ENCODE peak calls at places on chromosomes 2 and 18, in ten cellular contexts. N, U, V, A, E, O, J, W, Q and K are unnamed samples.

GRCh38 chr2:165469417-165469816 is at the start of gene CSRNP3:
- DNase-seq in O (peak; percentile 12), W (no peak), A (peak; percentile 70), J (peak; percentile 95), V (peak; percentile 64), U (peak; percentile 98), E (peak; percentile 45), N (no peak), Q (no peak), K (no peak)

GRCh38 chr18:75363446-75364225 is 63.9 kb downstream of the SMIM21 start:
- DNase-seq in N (no peak), U (no peak), A (no peak), V (no peak), O (no peak), Q (no peak), J (no peak), E (no peak), W (no peak), K (no peak)

GRCh38 chr2:43154685-43155084 is 71.7 kb downstream of the ZFP36L2 start:
- DNase-seq in J (no peak), N (no peak), E (no peak), Q (no peak), A (no peak), W (no peak), V (no peak), U (no peak), O (no peak), K (no peak)

GRCh38 chr18:43161528-43161927 is 46.0 kb upstream of the RIT2 start:
- DNase-seq in J (no peak), N (no peak), E (no peak), U (no peak), O (no peak), W (no peak), V (no peak), A (no peak), Q (no peak), K (no peak)

GRCh38 chr2:134142903-134143302 is 111.0 kb upstream of the MGAT5 start:
- DNase-seq in W (no peak), E (peak; percentile 62), O (no peak), J (peak; percentile 36), N (no peak), U (no peak), V (no peak), A (no peak), Q (no peak), K (no peak)

GRCh38 chr2:45923701-45924100 is 272.2 kb downstream of the PRKCE start:
- DNase-seq in W (no peak), Q (no peak), J (no peak), E (no peak), U (no peak), A (no peak), V (no peak), N (no peak), O (no peak), K (no peak)

GRCh38 chr2:20050104-20050711 is 1.2 kb downstream of the LAPTM4A start:
- DNase-seq in O (no peak), J (peak; percentile 9), N (no peak), A (no peak), U (no peak), Q (peak; percentile 8), E (no peak), V (no peak), W (peak; percentile 20), K (peak; percentile 78)

GRCh38 chr2:105081006-105081701 is 43.3 kb downstream of the MRPS9 start:
- DNase-seq in O (no peak), V (no peak), W (no peak), U (no peak), Q (no peak), A (no peak), E (no peak), J (peak; percentile 83), N (no peak), K (no peak)

GRCh38 chr2:108621087-108621559 is 86.9 kb downstream of the LIMS1 start:
- DNase-seq in N (no peak), Q (peak; percentile 61), W (peak; percentile 74), U (no peak), E (no peak), J (peak; percentile 70), V (peak; percentile 69), O (peak; percentile 19), A (no peak), K (peak; percentile 56)

GRCh38 chr2:239175181-239175580 is 225.6 kb downstream of the HDAC4 start:
- DNase-seq in V (peak; percentile 15), O (no peak), Q (no peak), E (no peak), N (no peak), W (no peak), A (no peak), J (no peak), U (no peak), K (no peak)

GRCh38 chr2:15905986-15906491 is 34.3 kb upstream of the MYCN start:
- DNase-seq in J (no peak), A (no peak), W (no peak), N (no peak), Q (no peak), E (no peak), V (no peak), O (no peak), U (no peak), K (no peak)

GRCh38 chr2:143575340-143575739 is 446.1 kb downstream of the ARHGAP15 start:
- DNase-seq in J (peak; percentile 61), E (no peak), Q (no peak), N (no peak), U (no peak), O (peak; percentile 7), A (no peak), W (no peak), V (no peak), K (peak; percentile 68)

GRCh38 chr18:48949051-48949605 is 1.6 kb downstream of the SMAD7 start:
- DNase-seq in V (no peak), J (no peak), A (no peak), U (no peak), O (no peak), W (peak; percentile 55), E (no peak), N (no peak), Q (peak; percentile 34), K (peak; percentile 45)

GRCh38 chr2:237885171-237885930 is 25.9 kb downstream of the RAMP1 start:
- DNase-seq in Q (no peak), A (no peak), J (no peak), O (no peak), V (peak; percentile 47), W (no peak), N (no peak), U (no peak), E (no peak), K (no peak)

GRCh38 chr18:49381267-49381865 is 79.1 kb downstream of the DYM start:
- DNase-seq in N (no peak), O (no peak), E (no peak), U (no peak), V (no peak), J (no peak), Q (no peak), W (no peak), A (no peak), K (no peak)

GRCh38 chr2:43405829-43406228 is 179.4 kb upstream of the ZFP36L2 start:
- DNase-seq in N (no peak), Q (no peak), U (no peak), V (no peak), A (no peak), J (no peak), W (no peak), E (no peak), O (no peak), K (no peak)

GRCh38 chr2:226798422-226799210 is 1.0 kb downstream of the IRS1 start:
- DNase-seq in O (no peak), U (no peak), W (peak; percentile 45), A (peak; percentile 74), J (peak; percentile 75), Q (peak; percentile 42), V (peak; percentile 55), E (no peak), N (peak; percentile 54), K (peak; percentile 19)

GRCh38 chr18:50674307-50674706 is 114.4 kb downstream of the MAPK4 start:
- DNase-seq in O (no peak), A (no peak), V (no peak), U (no peak), Q (no peak), W (no peak), E (no peak), N (no peak), J (no peak), K (no peak)

GRCh38 chr2:203756161-203756560 is 49.7 kb downstream of the CD28 start:
- DNase-seq in V (no peak), U (no peak), J (no peak), N (no peak), E (no peak), W (no peak), A (no peak), O (no peak), Q (no peak), K (no peak)

GRCh38 chr2:231395188-231396057 is at the start of gene B3GNT7:
- DNase-seq in O (no peak), U (no peak), W (no peak), E (no peak), J (peak; percentile 77), N (peak; percentile 74), V (no peak), Q (no peak), A (no peak), K (no peak)

GRCh38 chr2:41101281-41101680 is 649.4 kb upstream of the SLC8A1 start:
- DNase-seq in V (no peak), U (no peak), W (no peak), J (no peak), E (no peak), Q (no peak), N (no peak), A (no peak), O (no peak), K (no peak)

GRCh38 chr18:64409511-64409910 is 260.6 kb upstream of the LINC00305 start:
- DNase-seq in O (no peak), E (no peak), Q (no peak), W (no peak), U (peak; percentile 2), J (peak; percentile 80), V (no peak), N (peak; percentile 3), A (no peak), K (peak; percentile 71)

GRCh38 chr2:157190151-157190550 is 67.4 kb upstream of the GALNT5 start:
- DNase-seq in J (no peak), E (peak; percentile 52), O (no peak), N (no peak), W (no peak), U (no peak), V (no peak), A (no peak), Q (no peak), K (no peak)

GRCh38 chr2:181674466-181674865 is 5.9 kb downstream of the NEUROD1 start:
- DNase-seq in O (no peak), U (peak; percentile 81), N (no peak), A (no peak), W (no peak), E (no peak), V (no peak), J (no peak), Q (no peak), K (no peak)

GRCh38 chr2:38037757-38038615 is 38.0 kb downstream of the CYP1B1 start:
- DNase-seq in N (peak; percentile 11), U (no peak), J (peak; percentile 86), E (no peak), V (no peak), W (no peak), O (no peak), A (no peak), Q (no peak), K (peak; percentile 6)

GRCh38 chr2:175585531-175585930 is 404.0 kb upstream of the ATP5MC3 start:
- DNase-seq in U (no peak), E (no peak), W (no peak), J (no peak), A (no peak), Q (no peak), V (no peak), N (no peak), O (no peak), K (no peak)

GRCh38 chr18:30142248-30142647 is 900.3 kb downstream of the DSC3 start:
- DNase-seq in O (no peak), W (no peak), N (no peak), J (no peak), E (no peak), Q (no peak), A (no peak), U (no peak), V (no peak), K (no peak)

GRCh38 chr18:74478876-74479275 is 17.3 kb upstream of the CNDP2 start:
- DNase-seq in N (no peak), V (no peak), W (no peak), Q (no peak), O (no peak), A (no peak), U (no peak), J (no peak), E (no peak), K (no peak)